ENCODE peak calls at places on chromosomes 7 and 10, in five cellular contexts. H is IMR-90, X is left ventricle myocardium inferior, U is spleen, C is GM23248. N is an unnamed sample. For H3K4me1 and H3K36me3, the result is how much of the 10 kb centered on the place peaks cover.

GRCh38 chr7:41051525-41051924 is 651.4 kb downstream of the INHBA start:
- DNase-seq in H (no peak), C (no peak), X (no peak), U (no peak), N (no peak)

GRCh38 chr10:101859530-101859929 is 15.9 kb upstream of the KCNIP2 start:
- DNase-seq in U (no peak), H (no peak), C (no peak), X (no peak), N (no peak)

GRCh38 chr7:3056713-3057388 is 13.2 kb upstream of the CARD11 start:
- DNase-seq in C (no peak), U (no peak), H (no peak), X (no peak), N (no peak)

GRCh38 chr7:47937065-47937687 is 11.1 kb downstream of the PKD1L1 start:
- DNase-seq in U (peak), C (no peak), H (no peak), X (no peak), N (peak)

GRCh38 chr10:102422586-102423129 is 2.0 kb downstream of the FBXL15 start:
- DNase-seq in U (peak), X (peak), H (peak), C (peak), N (peak)

GRCh38 chr10:117320050-117320665 is 55.1 kb downstream of the PDZD8 start:
- DNase-seq in U (no peak), H (peak), X (no peak), C (peak), N (no peak)

GRCh38 chr10:110410329-110411046 is 87.2 kb upstream of the DUSP5 start:
- DNase-seq in U (no peak), H (peak), X (no peak), C (peak), N (peak)

GRCh38 chr7:105185290-105186010 is 171.4 kb downstream of the KMT2E start:
- DNase-seq in X (no peak), H (no peak), U (no peak), C (peak), N (no peak)

GRCh38 chr7:45885264-45885882 is 2.9 kb upstream of the IGFBP1 start:
- DNase-seq in U (no peak), X (no peak), C (peak), H (no peak), N (no peak)

GRCh38 chr10:73968101-73968515 is 29.8 kb upstream of the VCL start:
- DNase-seq in C (peak), U (no peak), H (no peak), X (no peak), N (peak)

GRCh38 chr10:36493511-36493880 is 631.9 kb upstream of the ANKRD30A start:
- DNase-seq in U (no peak), H (peak), C (peak), X (no peak), N (no peak)

GRCh38 chr7:22662490-22663145 is 64.4 kb upstream of the IL6 start:
- DNase-seq in H (no peak), X (no peak), U (no peak), C (peak), N (no peak)

GRCh38 chr10:72228318-72228751 is 12.3 kb upstream of the ASCC1 start:
- DNase-seq in U (no peak), H (no peak), C (no peak), X (no peak), N (no peak)

GRCh38 chr7:129443612-129444011 is 9.4 kb downstream of the STRIP2 start:
- DNase-seq in U (no peak), X (peak), H (no peak), C (no peak), N (no peak)

GRCh38 chr10:7596356-7596755 is 70.4 kb downstream of the ITIH5 start:
- DNase-seq in C (no peak), H (no peak), X (no peak), U (no peak), N (no peak)

GRCh38 chr7:101860316-101861222 is 43.1 kb downstream of the CUX1 start:
- DNase-seq in U (no peak), H (no peak), C (no peak), X (no peak), N (no peak)

GRCh38 chr7:101859411-101860106 is 42.1 kb downstream of the CUX1 start:
- DNase-seq in H (no peak), U (no peak), X (no peak), C (peak), N (no peak)

GRCh38 chr7:101863598-101863997 is 46.2 kb downstream of the CUX1 start:
- DNase-seq in U (no peak), H (no peak), X (no peak), C (no peak), N (no peak)

GRCh38 chr7:101862280-101863220 is 45.1 kb downstream of the CUX1 start:
- DNase-seq in X (peak), H (peak), C (no peak), U (no peak), N (no peak)

DNA sequence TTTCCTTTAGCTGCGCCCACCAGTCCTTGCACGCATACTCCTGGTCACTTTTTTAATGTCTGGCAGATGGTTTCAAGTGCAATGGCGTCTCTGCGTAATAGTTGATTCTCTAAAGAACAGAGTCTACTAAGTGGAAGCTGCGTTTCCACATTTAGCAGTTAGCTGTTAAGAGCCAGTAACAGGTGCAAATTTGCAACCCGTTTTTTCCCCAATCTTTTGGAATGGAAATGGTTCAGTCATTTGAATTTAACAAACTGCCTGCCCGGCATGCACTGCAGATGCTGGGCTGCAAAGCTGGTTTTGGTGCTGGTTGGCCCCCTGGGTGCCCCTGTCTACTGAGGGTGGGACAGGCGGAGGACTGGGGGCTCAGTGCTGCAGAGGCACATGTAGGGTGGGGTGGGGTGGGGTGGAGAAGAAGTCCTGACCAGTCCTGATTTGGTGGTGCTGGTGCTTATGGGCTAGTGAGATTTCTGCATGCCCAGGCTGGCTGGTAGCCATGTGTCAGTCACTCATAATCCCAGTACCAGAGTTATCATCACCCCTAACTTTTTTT is 43.9 kb downstream of the CUX1 start:
- DNase-seq in H (no peak), C (no peak), U (no peak), X (no peak), N (no peak)
- H3K4me1 ChIP-seq in H (under half), C (under half), U (under half), X (half or more), N (under half)

GRCh38 chr10:14560794-14561765 is 213.6 kb downstream of the FAM107B start:
- DNase-seq in C (no peak), U (peak), X (no peak), H (no peak), N (no peak)

GRCh38 chr10:14563359-14563758 is 211.3 kb downstream of the FAM107B start:
- DNase-seq in X (no peak), C (no peak), U (no peak), H (no peak), N (no peak)

GRCh38 chr10:14564268-14564744 is 210.4 kb downstream of the FAM107B start:
- DNase-seq in X (no peak), C (no peak), U (no peak), H (no peak), N (no peak)

GRCh38 chr10:14562197-14562596 is 212.5 kb downstream of the FAM107B start:
- DNase-seq in X (no peak), C (no peak), H (no peak), U (no peak), N (no peak)

GRCh38 chr10:14562615-14563214 is 212.0 kb downstream of the FAM107B start:
- DNase-seq in C (no peak), X (no peak), U (no peak), H (no peak), N (no peak)
- H3K36me3 ChIP-seq in C (under half), X (under half), U (under half), H (under half), N (under half)

GRCh38 chr10:113024930-113025329 is 74.9 kb downstream of the TCF7L2 start:
- DNase-seq in X (no peak), C (no peak), U (no peak), H (no peak), N (no peak)

GRCh38 chr10:113021268-113022028 is 71.4 kb downstream of the TCF7L2 start:
- DNase-seq in H (no peak), C (no peak), X (no peak), U (no peak), N (no peak)

GRCh38 chr10:113022265-113022664 is 72.2 kb downstream of the TCF7L2 start:
- DNase-seq in C (no peak), X (no peak), U (no peak), H (no peak), N (no peak)

GRCh38 chr10:113020838-113021237 is 70.8 kb downstream of the TCF7L2 start:
- DNase-seq in H (no peak), U (no peak), C (peak), X (no peak), N (no peak)

DNA sequence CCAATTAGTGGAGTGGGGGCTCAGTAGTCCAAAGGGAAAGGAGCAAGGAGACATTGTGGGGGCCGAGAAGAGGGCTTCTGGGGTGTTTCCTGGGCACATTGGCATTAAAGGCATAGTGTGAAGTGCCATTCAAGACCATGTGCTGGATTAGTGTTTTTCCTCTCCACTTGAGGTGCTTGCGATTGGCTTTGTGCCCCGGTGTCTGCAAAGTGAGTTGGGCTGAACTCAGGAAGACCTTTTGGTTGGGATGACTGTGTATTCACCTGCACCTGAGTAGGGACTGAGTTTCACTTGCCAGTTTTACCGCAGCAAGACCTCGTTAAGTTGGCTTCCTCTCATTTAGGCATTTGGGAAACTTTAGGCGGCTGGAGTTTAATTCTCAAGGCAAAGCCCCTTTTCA is 73.0 kb downstream of the TCF7L2 start:
- DNase-seq in U (no peak), C (no peak), H (no peak), X (no peak), N (no peak)
- H3K4me1 ChIP-seq in U (under half), C (under half), H (under half), X (half or more), N (under half)

GRCh38 chr7:6026011-6026819 is 5.0 kb upstream of the ANKRD61 start:
- DNase-seq in X (peak), U (peak), H (peak), C (peak), N (peak)
- H3K36me3 ChIP-seq in X (half or more), U (half or more), H (half or more), C (half or more), N (half or more)

GRCh38 chr7:55078465-55079372 is 59.9 kb downstream of the EGFR start:
- DNase-seq in U (no peak), C (no peak), H (no peak), X (no peak), N (no peak)

GRCh38 chr7:55081067-55081853 is 62.4 kb downstream of the EGFR start:
- DNase-seq in U (no peak), H (no peak), X (no peak), C (no peak), N (no peak)

GRCh38 chr7:55075464-55075971 is 56.7 kb downstream of the EGFR start:
- DNase-seq in C (peak), H (no peak), X (peak), U (no peak), N (no peak)

GRCh38 chr7:55080000-55080629 is 61.3 kb downstream of the EGFR start:
- DNase-seq in C (no peak), H (no peak), U (no peak), X (no peak), N (no peak)

GRCh38 chr7:55077581-55078410 is 59.0 kb downstream of the EGFR start:
- DNase-seq in C (no peak), X (no peak), H (no peak), U (no peak), N (no peak)
- H3K4me1 ChIP-seq in C (under half), X (half or more), H (under half), U (under half), N (half or more)

DNA sequence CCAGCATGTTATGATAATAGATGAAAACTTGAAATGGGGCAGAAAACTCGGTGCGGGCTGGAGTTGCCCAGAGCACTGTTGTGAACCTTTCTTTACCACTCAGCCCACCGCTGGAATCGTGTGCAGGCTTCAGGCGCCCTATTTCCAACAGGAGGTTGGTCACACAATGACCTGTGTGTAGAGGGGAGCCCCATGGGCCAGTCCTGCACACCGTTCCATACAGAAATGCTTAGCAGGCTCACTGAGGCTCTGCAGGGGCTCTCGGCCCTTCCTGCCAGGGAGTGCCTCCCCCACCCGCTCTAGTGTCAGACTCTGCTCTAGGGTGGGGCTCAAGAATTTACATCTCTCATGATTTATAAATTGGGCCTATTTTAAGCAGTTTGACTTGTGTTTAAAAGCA is 42.1 kb downstream of the SHH start:
- DNase-seq in C (no peak), U (no peak), H (no peak), X (no peak), N (no peak)
- H3K36me3 ChIP-seq in C (under half), U (half or more), H (under half), X (half or more), N (half or more)